ENCODE peak calls at places on chromosomes 1 and 21, in four cellular contexts. R is MM.1S, J is IMR-90, M is neuronal stem cell. Y is an unnamed sample.

GRCh38 chr1:153355445-153356071 is 2.1 kb upstream of the S100A9 start:
- DNase-seq in M (no peak), J (peak; percentile 31), R (peak; percentile 74), Y (no peak)

GRCh38 chr1:201126832-201127754 is at the start of gene ASCL5:
- DNase-seq in M (no peak), R (no peak), J (peak; percentile 59), Y (no peak)

GRCh38 chr1:208350815-208351214 is 106.6 kb upstream of the PLXNA2 start:
- DNase-seq in J (no peak), R (no peak), M (no peak), Y (no peak)

GRCh38 chr1:81470250-81470649 is 330.5 kb upstream of the ADGRL2 start:
- DNase-seq in R (no peak), J (no peak), M (no peak), Y (no peak)

GRCh38 chr21:36135391-36136094 is 664 bp downstream of the CBR3 start:
- DNase-seq in J (peak; percentile 83), M (no peak), R (peak; percentile 84), Y (peak; percentile 26)

GRCh38 chr1:160007577-160008200 is 24.1 kb downstream of the PIGM start:
- DNase-seq in M (peak; percentile 66), R (peak; percentile 38), J (peak; percentile 32), Y (peak; percentile 43)

GRCh38 chr1:9847269-9847668 is 23.5 kb upstream of the CLSTN1 start:
- DNase-seq in M (no peak), J (no peak), R (no peak), Y (no peak)

GRCh38 chr1:92910081-92910480 is 51.2 kb downstream of the DIPK1A start:
- DNase-seq in M (no peak), J (no peak), R (no peak), Y (no peak)

GRCh38 chr1:206705187-206705586 is 20.5 kb downstream of the MAPKAPK2 start:
- DNase-seq in R (no peak), M (peak; percentile 51), J (peak; percentile 89), Y (no peak)

GRCh38 chr1:60222492-60223369 is 149.2 kb upstream of the C1orf87 start:
- DNase-seq in J (no peak), R (no peak), M (no peak), Y (no peak)

GRCh38 chr1:239802275-239802674 is 289.4 kb upstream of the FMN2 start:
- DNase-seq in R (no peak), J (no peak), M (no peak), Y (peak; percentile 8)

GRCh38 chr1:26531651-26532131 is 2.1 kb downstream of the RPS6KA1 start:
- DNase-seq in R (no peak), J (no peak), M (no peak), Y (no peak)

GRCh38 chr1:52455686-52456085 is 51.3 kb downstream of the PRPF38A start:
- DNase-seq in J (peak; percentile 51), R (no peak), M (no peak), Y (no peak)

GRCh38 chr1:9860887-9861286 is 37.1 kb upstream of the CLSTN1 start:
- DNase-seq in M (no peak), R (no peak), J (peak; percentile 10), Y (no peak)

DNA sequence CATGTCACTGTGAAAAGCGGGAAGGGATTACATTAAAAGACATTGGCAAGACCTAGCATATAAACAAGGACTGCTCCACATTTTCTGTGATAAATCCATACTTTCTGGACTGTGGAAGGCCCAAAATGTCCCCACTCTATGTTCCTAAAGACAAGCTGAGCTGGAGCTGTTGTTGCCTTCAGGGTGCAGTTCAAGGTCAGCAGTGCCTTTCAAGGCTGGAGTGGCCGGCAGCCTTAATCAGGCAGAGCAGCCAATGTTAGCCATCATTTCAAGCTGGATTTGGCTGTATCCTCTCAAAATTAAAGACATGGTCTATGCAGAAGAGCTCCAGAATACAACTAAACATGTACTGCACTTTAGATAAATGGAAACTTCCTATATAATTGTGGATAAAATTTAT is 70.4 kb upstream of the ADAM30 start:
- DNase-seq in R (no peak), M (no peak), J (no peak), Y (no peak)
- H3K36me3 ChIP-seq in R (no peaks in the 10 kb centered on the region), M (peaks cover 74% of the 10 kb centered on the region), J (peaks cover 36% of the 10 kb centered on the region), Y (peaks cover 61% of the 10 kb centered on the region)

DNA sequence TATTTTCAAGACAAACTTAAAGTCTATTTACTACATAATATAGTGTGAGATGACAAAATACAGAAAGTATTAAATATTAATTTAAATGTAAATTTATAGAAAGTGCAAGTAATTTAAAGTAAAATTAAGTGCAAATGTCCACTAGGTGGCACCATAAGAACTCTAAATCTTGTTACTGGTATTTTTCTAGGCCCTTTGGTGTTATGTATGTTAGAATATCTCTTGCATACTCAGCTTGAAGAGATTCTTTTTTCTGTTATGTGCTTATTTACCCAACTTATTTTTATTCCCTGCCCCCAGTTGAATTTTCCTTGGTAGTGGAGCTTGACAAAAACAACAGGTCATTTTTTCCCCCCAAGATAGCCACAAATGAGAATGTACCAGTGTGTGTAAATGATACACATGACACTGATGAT is 71.5 kb downstream of the RPS6KC1 start:
- DNase-seq in R (peak; percentile 74), M (peak; percentile 11), J (peak; percentile 71), Y (peak; percentile 22)
- H3K27ac ChIP-seq in R (no peak overlapping the region), M (no peak overlapping the region), J (no peak overlapping the region), Y (no peak overlapping the region)

GRCh38 chr1:2643414-2644077 is 10.7 kb upstream of the MMEL1 start:
- DNase-seq in J (no peak), M (no peak), R (no peak), Y (no peak)
- H3K4me3 ChIP-seq in J (peak overlapping the region; percentile 58), M (peak overlapping the region; percentile 75), R (peak overlapping the region; percentile 71), Y (no peak overlapping the region)

GRCh38 chr21:43020771-43021170 is 46.4 kb downstream of the PKNOX1 start:
- DNase-seq in J (no peak), R (no peak), M (no peak), Y (no peak)
- H3K36me3 ChIP-seq in J (peaks cover 57% of the 10 kb centered on the region), R (no peaks in the 10 kb centered on the region), M (peaks cover 78% of the 10 kb centered on the region), Y (peaks cover 58% of the 10 kb centered on the region)

DNA sequence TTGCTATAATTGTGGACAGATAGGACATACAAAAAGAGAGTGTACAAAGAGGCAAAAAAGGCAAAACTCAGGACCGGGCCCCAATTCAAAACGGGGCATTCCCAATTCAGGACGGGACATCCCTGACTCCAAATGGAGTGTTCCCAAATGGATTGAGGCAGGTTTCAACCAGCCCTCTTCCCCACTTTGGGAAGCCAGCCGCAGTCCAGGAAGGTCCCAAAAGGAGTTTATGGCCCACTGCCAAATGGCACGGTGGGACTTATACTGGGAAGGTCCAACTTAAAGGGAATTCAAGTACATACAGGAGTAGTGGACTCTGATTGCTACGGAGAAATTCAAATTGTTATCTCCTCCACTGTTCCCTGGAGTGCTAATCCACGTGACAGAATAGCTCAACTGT is 3.5 kb upstream of the ZNF669 start:
- DNase-seq in M (no peak), J (no peak), R (no peak), Y (no peak)
- H3K27ac ChIP-seq in M (no peak overlapping the region), J (no peak overlapping the region), R (no peak overlapping the region), Y (no peak overlapping the region)

DNA sequence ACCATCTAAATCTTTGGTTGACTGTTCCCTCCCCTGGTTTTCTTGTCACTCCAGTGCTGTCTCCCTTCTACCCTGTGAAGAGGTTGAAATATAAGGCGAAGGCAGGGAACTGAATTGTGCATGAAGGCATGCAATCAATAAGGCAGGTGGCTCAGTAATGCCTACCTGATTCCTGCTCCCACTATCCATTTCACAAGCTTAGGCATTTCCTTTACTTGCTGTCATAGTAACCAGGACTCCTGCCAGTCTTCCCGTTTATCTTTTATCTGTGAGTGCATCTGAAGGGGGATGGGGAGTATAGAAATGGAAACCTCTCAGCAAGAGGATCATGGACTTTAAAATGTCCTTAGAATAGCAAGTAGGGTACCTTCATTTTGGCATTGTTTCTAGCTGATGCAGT is 40.5 kb downstream of the MRPS6 start:
- DNase-seq in R (no peak), M (no peak), J (no peak), Y (no peak)
- H3K4me3 ChIP-seq in R (no peak overlapping the region), M (no peak overlapping the region), J (no peak overlapping the region), Y (no peak overlapping the region)

Y was measured in CD4-positive, CD25-positive, alpha-beta regulatory T cell.